ENCODE peak calls at places on chromosome 14, in eight cellular contexts. G is CD8-positive, alpha-beta T cell; S is colonic mucosa; K is endothelial cell of umbilical vein; C is astrocyte; I is H1; R is mucosa of descending colon; X is keratinocyte. B is an unnamed sample. For H3K36me3, the result is how much of the 10 kb centered on the place peaks cover.

GRCh38 chr14:98954347-98955000 is 317.5 kb downstream of the BCL11B start:
- DNase-seq in G (no peak), X (no peak), S (peak), R (no peak), C (no peak), K (no peak), I (peak), B (peak)

GRCh38 chr14:104827173-104828055 is 26.5 kb downstream of the ZBTB42 start:
- DNase-seq in R (peak), G (peak), C (peak), X (no peak), I (peak), S (peak), K (peak), B (no peak)

GRCh38 chr14:29274890-29275651 is 508.5 kb downstream of the FOXG1 start:
- DNase-seq in S (no peak), K (no peak), C (no peak), G (no peak), I (no peak), R (no peak), X (no peak), B (no peak)

GRCh38 chr14:96297000-96297399 is 41.0 kb downstream of the BDKRB1 start:
- DNase-seq in C (no peak), S (no peak), R (no peak), I (no peak), X (no peak), G (no peak), K (peak), B (peak)

GRCh38 chr14:99460793-99461192 is 19.9 kb downstream of the SETD3 start:
- DNase-seq in R (no peak), G (no peak), C (peak), S (no peak), I (peak), K (no peak), X (peak), B (peak)

GRCh38 chr14:35386673-35387125 is 17.9 kb downstream of the NFKBIA start:
- DNase-seq in R (no peak), I (no peak), K (no peak), X (no peak), S (no peak), G (no peak), C (no peak), B (no peak)

GRCh38 chr14:64612021-64612380 is 62.2 kb downstream of the PPP1R36 start:
- DNase-seq in G (no peak), X (no peak), R (no peak), K (peak), C (peak), I (no peak), S (no peak), B (peak)

GRCh38 chr14:56412453-56413434 is 166.9 kb upstream of the TMEM260 start:
- DNase-seq in R (no peak), S (no peak), I (no peak), C (peak), K (peak), X (no peak), G (no peak), B (no peak)

GRCh38 chr14:80260649-80261048 is 49.3 kb upstream of the DIO2 start:
- DNase-seq in C (no peak), K (no peak), X (no peak), I (no peak), G (no peak), S (no peak), R (no peak), B (no peak)

GRCh38 chr14:24398298-24398942 is 383 bp upstream of the NYNRIN start:
- DNase-seq in R (peak), K (peak), S (peak), G (no peak), X (no peak), I (peak), C (no peak), B (no peak)

GRCh38 chr14:54893151-54893760 is 9.4 kb downstream of the GCH1 start:
- DNase-seq in C (peak), I (no peak), K (peak), R (peak), S (no peak), X (no peak), G (peak), B (peak)

GRCh38 chr14:78700236-78700635 is 530.1 kb downstream of the NRXN3 start:
- DNase-seq in C (no peak), I (no peak), R (no peak), K (no peak), S (no peak), X (no peak), G (no peak), B (no peak)

DNA sequence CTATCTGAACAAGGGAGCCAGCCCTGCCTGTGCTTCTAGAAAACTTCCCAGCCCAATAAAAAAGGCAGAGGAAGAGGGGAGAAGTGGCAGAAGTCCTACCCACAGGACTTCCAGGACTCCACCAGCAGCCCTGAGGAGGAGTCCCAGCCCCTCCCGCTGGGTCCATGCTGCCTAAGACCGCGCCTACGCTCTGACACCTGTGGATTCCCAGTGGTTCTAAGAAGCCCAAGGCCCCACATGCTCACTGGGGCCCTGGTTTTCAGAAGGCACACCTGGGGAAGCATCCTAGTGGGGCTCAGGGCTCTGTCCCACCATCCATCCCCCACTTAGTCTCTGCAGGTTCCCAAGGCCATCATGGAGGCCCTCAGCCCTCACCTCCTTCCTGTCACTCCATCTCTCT is 32.7 kb downstream of the ACTN1 start:
- DNase-seq in K (no peak), R (no peak), G (no peak), S (no peak), I (no peak), C (no peak), X (no peak), B (no peak)
- H3K4me3 ChIP-seq in K (no peak), R (no peak), G (peak), S (no peak), I (no peak), C (no peak), X (peak), B (no peak)

DNA sequence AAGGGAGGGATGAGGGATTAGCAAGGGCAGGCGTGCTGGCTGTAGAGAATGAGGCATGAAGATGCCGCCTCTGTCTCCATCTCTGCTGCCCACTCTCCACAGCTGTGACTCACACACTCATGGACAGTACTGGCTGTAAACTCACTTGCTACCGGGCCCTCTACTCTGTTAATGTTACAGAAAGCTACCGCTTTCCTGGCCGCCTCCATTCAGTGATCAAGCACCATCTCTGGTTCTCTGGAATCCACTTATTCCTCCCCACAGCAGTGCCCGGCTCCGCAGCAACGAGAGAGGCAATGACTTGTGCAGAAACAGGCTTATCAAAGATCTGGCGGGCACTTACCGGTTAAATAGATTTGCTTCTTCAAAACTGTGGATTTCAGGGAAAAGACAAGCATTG is 34.8 kb downstream of the AMN start:
- DNase-seq in K (no peak), S (no peak), X (no peak), I (no peak), C (peak), G (no peak), R (no peak), B (no peak)
- H3K36me3 ChIP-seq in K (under half), S (under half), X (under half), I (under half), C (half or more), G (under half), R (under half), B (under half)

DNA sequence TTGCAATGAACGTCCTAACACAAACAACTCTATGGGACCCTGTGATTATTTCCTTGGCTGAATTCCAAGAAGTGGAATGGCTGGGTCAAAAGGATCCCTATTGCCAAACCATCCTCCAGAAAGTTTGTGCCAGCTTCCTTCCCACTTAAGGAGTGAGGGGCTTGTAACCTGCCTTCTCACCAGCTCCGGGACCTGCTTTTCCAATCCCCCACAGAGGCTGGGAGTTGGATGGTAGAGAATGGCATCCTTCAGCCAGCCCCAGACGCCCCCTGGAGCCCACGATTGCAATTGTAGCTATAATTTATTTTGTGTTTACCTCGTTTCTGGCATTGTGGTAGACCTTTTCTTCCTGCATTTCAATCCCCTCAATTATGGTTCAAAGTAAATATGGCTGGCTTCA is 9.7 kb upstream of the ZDHHC22 start:
- DNase-seq in R (no peak), X (no peak), I (peak), C (no peak), S (no peak), G (no peak), K (peak), B (no peak)
- TF ChIP-seq CTCF in R (no peak), X (peak), I (peak), C (peak), S (no peak), G (no peak), K (peak), B (peak)

GRCh38 chr14:73754911-73755360 is 40.8 kb upstream of the PNMA1 start:
- DNase-seq in C (peak), G (no peak), K (peak), R (peak), S (no peak), X (no peak), I (no peak), B (no peak)
- H3K4me3 ChIP-seq in C (no peak), G (peak), K (no peak), R (no peak), S (peak), X (peak), I (no peak), B (no peak)

GRCh38 chr14:74794947-74795346 is 31.8 kb downstream of the YLPM1 start:
- DNase-seq in C (no peak), G (no peak), I (no peak), R (no peak), X (no peak), K (no peak), S (no peak), B (no peak)
- H3K36me3 ChIP-seq in C (under half), G (under half), I (under half), R (under half), X (under half), K (under half), S (under half), B (under half)

GRCh38 chr14:92656306-92656705 is 92.1 kb downstream of the LGMN start:
- DNase-seq in R (no peak), C (no peak), X (no peak), I (no peak), G (no peak), S (no peak), K (no peak), B (no peak)
- TF ChIP-seq CTCF in R (no peak), C (no peak), X (no peak), I (peak), G (no peak), S (no peak), K (no peak), B (no peak)

B was measured in bronchial epithelial cell.